ENCODE peak calls at places on chromosomes 11 and 22, in nine cellular contexts. B is dorsolateral prefrontal cortex, M is OCI-LY7, P is Peyer's patch, E is AG04449, L is sigmoid colon, O is choroid plexus epithelial cell, K is astrocyte, G is H1. Y is an unnamed sample.

GRCh38 chr22:23233084-23233501 is 52.8 kb downstream of the BCR start:
- DNase-seq in M (no peak), O (peak), B (no peak), P (no peak), L (no peak), G (no peak), E (no peak), K (peak), Y (no peak)

GRCh38 chr11:37171451-37171850 is 573.4 kb upstream of the RAG2 start:
- DNase-seq in B (no peak), P (no peak), M (no peak), O (no peak), E (no peak), G (no peak), L (no peak), K (no peak), Y (no peak)

GRCh38 chr22:16717699-16718558 is 107.3 kb downstream of the XKR3 start:
- DNase-seq in K (no peak), E (no peak), G (no peak), L (no peak), O (no peak), B (no peak), P (no peak), M (no peak), Y (no peak)

GRCh38 chr11:95849087-95849825 is 59.0 kb downstream of the CEP57 start:
- DNase-seq in L (peak), M (peak), K (peak), E (no peak), O (peak), G (peak), P (no peak), B (no peak), Y (peak)

GRCh38 chr11:3946445-3947017 is 91.1 kb downstream of the STIM1 start:
- DNase-seq in P (no peak), G (no peak), B (no peak), E (no peak), M (no peak), O (no peak), K (no peak), L (no peak), Y (no peak)

GRCh38 chr22:42641801-42642413 is 1.5 kb upstream of the ATP5MGL start:
- DNase-seq in E (no peak), L (no peak), K (no peak), O (peak), P (no peak), G (no peak), B (no peak), M (no peak), Y (no peak)

GRCh38 chr11:72445423-72445822 is 11.1 kb upstream of the CLPB start:
- DNase-seq in G (no peak), B (no peak), P (no peak), O (no peak), K (no peak), M (no peak), L (no peak), E (no peak), Y (no peak)

GRCh38 chr11:121420398-121420797 is 31.7 kb upstream of the SORL1 start:
- DNase-seq in E (no peak), P (no peak), M (no peak), B (no peak), O (no peak), L (no peak), G (no peak), K (no peak), Y (peak)

GRCh38 chr11:75768909-75769771 is 562 bp downstream of the DGAT2 start:
- DNase-seq in B (no peak), L (peak), K (no peak), E (no peak), P (no peak), O (no peak), G (peak), M (peak), Y (no peak)

GRCh38 chr22:36194385-36194784 is 7.2 kb downstream of the APOL4 start:
- DNase-seq in B (no peak), L (no peak), E (no peak), P (no peak), K (no peak), G (no peak), O (no peak), M (no peak), Y (no peak)

GRCh38 chr11:112498701-112499100 is 238.0 kb upstream of the PLET1 start:
- DNase-seq in O (no peak), P (no peak), M (no peak), B (no peak), G (no peak), L (no peak), E (no peak), K (no peak), Y (no peak)

GRCh38 chr11:61956191-61957027 is 6.3 kb downstream of the BEST1 start:
- DNase-seq in B (no peak), K (no peak), M (no peak), L (peak), G (peak), E (no peak), P (no peak), O (no peak), Y (no peak)

GRCh38 chr11:111541209-111542061 is 915 bp downstream of the LAYN start:
- DNase-seq in M (no peak), O (peak), G (peak), E (peak), P (peak), K (peak), L (peak), B (no peak), Y (no peak)

GRCh38 chr11:65898656-65899355 is 1.4 kb downstream of the FOSL1 start:
- DNase-seq in G (no peak), O (peak), B (no peak), P (no peak), L (no peak), E (no peak), K (no peak), M (no peak), Y (no peak)

GRCh38 chr11:65900125-65900898 is at the start of gene FOSL1:
- DNase-seq in E (peak), M (peak), P (peak), B (no peak), O (peak), K (peak), L (peak), G (peak), Y (peak)

GRCh38 chr11:65897020-65897471 is 3.1 kb downstream of the FOSL1 start:
- DNase-seq in K (no peak), E (no peak), M (no peak), L (no peak), P (no peak), B (no peak), O (no peak), G (no peak), Y (no peak)

GRCh38 chr11:65900899-65901180 is 652 bp upstream of the FOSL1 start:
- DNase-seq in E (no peak), G (no peak), K (no peak), M (no peak), B (no peak), P (no peak), O (no peak), L (no peak), Y (no peak)

DNA sequence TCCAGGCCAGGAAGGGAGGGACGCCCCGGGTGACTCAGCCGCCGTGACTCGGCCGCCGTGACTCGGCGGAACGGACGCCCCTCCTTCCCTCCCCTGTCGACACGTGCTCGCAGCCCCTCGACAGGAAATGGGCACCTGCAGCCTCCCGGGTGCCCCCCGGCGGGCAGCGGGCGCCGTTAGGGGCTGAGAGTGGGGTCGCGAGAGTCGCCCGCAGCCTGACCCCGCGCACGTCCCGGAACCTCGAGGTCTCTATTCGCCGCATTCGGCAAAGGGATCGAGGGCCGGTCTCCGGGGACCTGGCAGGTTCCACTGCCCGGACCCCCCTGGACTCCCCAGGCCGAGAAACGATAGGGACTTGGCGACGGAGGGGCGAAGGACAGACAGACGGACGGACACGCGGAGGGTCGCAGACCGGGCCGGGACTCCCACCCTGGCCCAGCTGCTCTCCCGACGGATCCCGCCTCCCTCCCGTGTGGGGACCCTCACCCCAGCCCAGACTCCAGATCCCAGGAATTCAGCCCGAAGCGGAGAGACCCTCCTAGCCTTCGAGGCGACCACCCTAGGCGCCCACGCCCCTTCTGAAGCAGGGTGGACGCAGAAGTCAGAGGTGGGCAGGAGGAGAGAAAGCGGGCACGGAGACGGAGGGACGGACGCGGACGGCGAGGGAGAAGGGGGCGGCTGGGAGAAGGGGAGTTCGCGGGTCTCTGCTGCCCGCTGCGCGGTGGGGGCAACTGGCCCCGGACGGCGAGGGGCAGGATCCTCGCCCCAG is 648 bp downstream of the FOSL1 start:
- DNase-seq in O (peak), K (peak), B (no peak), L (peak), E (no peak), M (peak), P (no peak), G (peak), Y (peak)
- TF ChIP-seq CTCF in O (no peak), K (no peak), B (no peak), L (no peak), E (no peak), M (no peak), P (no peak), G (no peak), Y (peak)

GRCh38 chr11:23013509-23013908 is 153.2 kb upstream of the CCDC179 start:
- DNase-seq in G (no peak), L (no peak), P (no peak), B (no peak), E (no peak), O (no peak), M (no peak), K (no peak), Y (no peak)

GRCh38 chr11:23010790-23011340 is 150.6 kb upstream of the CCDC179 start:
- DNase-seq in E (no peak), B (no peak), M (no peak), G (no peak), L (no peak), P (no peak), O (no peak), K (no peak), Y (no peak)

DNA sequence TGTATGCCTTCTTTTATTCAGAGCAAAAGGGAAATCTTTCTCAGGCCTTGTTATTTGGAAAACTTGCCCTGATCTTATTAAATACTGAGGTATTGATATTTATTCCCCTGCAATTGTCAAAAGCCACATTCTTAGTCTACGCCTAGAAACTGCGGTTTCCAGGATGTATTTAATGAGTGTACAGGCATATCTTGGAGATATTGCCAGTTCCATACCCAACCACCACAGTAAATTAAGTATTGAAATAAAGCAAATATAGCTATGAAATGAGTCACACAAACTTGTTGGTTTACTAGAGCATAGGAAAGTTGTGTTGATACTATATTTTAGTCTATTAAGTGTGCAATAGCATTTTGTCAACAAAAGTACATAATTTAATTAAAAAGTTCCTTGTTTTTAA is 152.7 kb upstream of the CCDC179 start:
- DNase-seq in B (no peak), L (no peak), E (no peak), P (no peak), K (no peak), M (no peak), O (no peak), G (no peak), Y (no peak)
- H3K4me3 ChIP-seq in B (no peak), L (no peak), E (no peak), P (no peak), K (no peak), M (no peak), O (no peak), G (no peak), Y (no peak)

GRCh38 chr11:65112551-65113360 is 1.1 kb downstream of the TM7SF2 start:
- DNase-seq in L (peak), M (peak), K (no peak), G (peak), P (peak), B (peak), O (peak), E (no peak), Y (peak)
- TF ChIP-seq CTCF in L (peak), M (peak), K (peak), G (peak), P (peak), B (peak), O (peak), E (peak), Y (peak)

GRCh38 chr22:31747441-31747840 is 2.5 kb downstream of the PRR14L start:
- DNase-seq in P (no peak), L (no peak), M (no peak), B (no peak), K (no peak), O (no peak), E (no peak), G (no peak), Y (no peak)
- H3K4me3 ChIP-seq in P (no peak), L (no peak), M (no peak), B (peak), K (no peak), O (no peak), E (no peak), G (peak), Y (no peak)